ENCODE peak calls at places on chromosomes 4 and X, in nine cellular contexts. F, C, B, U, I, L, W, X and Z are unnamed samples.
A peak's percentile ranks its signal among the peaks of the same experiment; 100 is the strongest.

GRCh38 chrX:8192276-8192675 is 21.2 kb upstream of the VCX2 start:
- DNase-seq in I (no peak), C (no peak), X (peak; percentile 13), F (no peak), U (no peak), W (no peak), L (no peak), B (no peak), Z (no peak)

GRCh38 chr4:81207793-81208192 is 7.2 kb downstream of the PRKG2 start:
- DNase-seq in F (no peak), L (no peak), I (no peak), B (no peak), W (no peak), C (no peak), U (no peak), X (peak; percentile 59), Z (no peak)

GRCh38 chrX:94492541-94492940 is 818.5 kb downstream of the FAM133A start:
- DNase-seq in U (no peak), C (no peak), L (no peak), B (no peak), I (no peak), F (no peak), X (no peak), W (no peak), Z (no peak)

GRCh38 chrX:33808636-33809035 is 323.5 kb downstream of the FAM47A start:
- DNase-seq in C (no peak), W (no peak), I (no peak), X (no peak), B (no peak), U (no peak), F (no peak), L (no peak), Z (no peak)

GRCh38 chrX:78165425-78165824 is 26.0 kb upstream of the TAF9B start:
- DNase-seq in U (no peak), L (no peak), C (no peak), B (no peak), I (no peak), F (no peak), W (no peak), X (no peak), Z (no peak)

GRCh38 chr4:185504098-185505047 is 30.9 kb downstream of the PDLIM3 start:
- DNase-seq in U (peak; percentile 88), W (peak; percentile 93), I (no peak), L (no peak), B (no peak), C (peak; percentile 22), F (no peak), X (no peak), Z (no peak)

GRCh38 chr4:7214359-7214758 is 22.0 kb downstream of the SORCS2 start:
- DNase-seq in B (no peak), C (no peak), X (peak; percentile 70), W (no peak), F (no peak), I (no peak), U (no peak), L (no peak), Z (no peak)

GRCh38 chr4:38562751-38563198 is 101.2 kb upstream of the KLF3 start:
- DNase-seq in L (no peak), U (peak; percentile 67), B (no peak), I (peak; percentile 19), C (peak; percentile 32), W (peak; percentile 74), X (no peak), F (no peak), Z (no peak)

GRCh38 chr4:3031357-3032064 is 42.8 kb downstream of the HTT-AS start:
- DNase-seq in U (no peak), I (no peak), F (no peak), B (no peak), X (no peak), W (no peak), C (no peak), L (no peak), Z (no peak)

GRCh38 chrX:23822397-23822796 is 39.4 kb downstream of the SAT1 start:
- DNase-seq in B (no peak), F (no peak), I (no peak), W (no peak), U (no peak), X (peak; percentile 45), C (no peak), L (peak; percentile 50), Z (no peak)